ENCODE peak calls at places on chromosomes 6 and 20, in six cellular contexts. K is body of pancreas; I is pancreas; S is lung; P is spleen; Y is CD8-positive, alpha-beta T cell. Z is an unnamed sample.

GRCh38 chr6:166534658-166535406 is 51.6 kb downstream of the RAMACL start:
- DNase-seq in K (no peak), Y (no peak), S (no peak), I (no peak), P (no peak), Z (no peak)

GRCh38 chr6:39093167-39093708 is 21.7 kb downstream of the SAYSD1 start:
- DNase-seq in Y (no peak), I (no peak), K (no peak), S (no peak), P (no peak), Z (no peak)

GRCh38 chr6:73564578-73565345 is 43.9 kb upstream of the EEF1A1 start:
- DNase-seq in Y (no peak), I (no peak), S (no peak), K (no peak), P (no peak), Z (no peak)

GRCh38 chr6:14502551-14502950 is 385.0 kb downstream of the CD83 start:
- DNase-seq in K (no peak), S (no peak), I (no peak), P (no peak), Y (no peak), Z (peak; percentile 22)

GRCh38 chr20:20215976-20216727 is 151.8 kb upstream of the INSM1 start:
- DNase-seq in K (peak; percentile 20), I (no peak), P (no peak), S (no peak), Y (peak; percentile 31), Z (no peak)

GRCh38 chr6:127634178-127634577 is 57.2 kb downstream of the C6orf58 start:
- DNase-seq in K (no peak), S (no peak), I (no peak), P (no peak), Y (no peak), Z (no peak)

GRCh38 chr20:8523684-8524083 is 391.6 kb downstream of the PLCB1 start:
- DNase-seq in S (no peak), I (no peak), P (no peak), Y (no peak), K (no peak), Z (no peak)

GRCh38 chr6:104201557-104201956 is 658.2 kb downstream of the HACE1 start:
- DNase-seq in K (no peak), I (no peak), P (no peak), Y (no peak), S (no peak), Z (no peak)

GRCh38 chr20:41696428-41696827 is 78.3 kb upstream of the CHD6 start:
- DNase-seq in P (no peak), K (no peak), Y (no peak), I (no peak), S (no peak), Z (no peak)

GRCh38 chr20:10074513-10074912 is 39.7 kb downstream of the ANKEF1 start:
- DNase-seq in Y (no peak), P (no peak), I (no peak), K (no peak), S (no peak), Z (peak; percentile 80)

GRCh38 chr6:99609839-99610489 is 3.3 kb downstream of the PRDM13 start:
- DNase-seq in K (no peak), P (no peak), S (no peak), Y (no peak), I (no peak), Z (no peak)

GRCh38 chr20:17898548-17898994 is 70.0 kb downstream of the SNX5 start:
- DNase-seq in Y (peak; percentile 66), I (peak; percentile 74), S (peak; percentile 74), K (peak; percentile 86), P (peak; percentile 88), Z (peak; percentile 26)

GRCh38 chr6:144377586-144377985 is 92.5 kb downstream of the UTRN start:
- DNase-seq in I (no peak), P (no peak), S (no peak), Y (no peak), K (no peak), Z (peak; percentile 17)

GRCh38 chr6:158772851-158773371 is 46.3 kb downstream of the EZR start:
- DNase-seq in I (no peak), S (no peak), Y (no peak), K (no peak), P (no peak), Z (no peak)

GRCh38 chr20:25059866-25060465 is 2.0 kb upstream of the ACSS1 start:
- DNase-seq in K (no peak), Y (no peak), S (no peak), P (peak; percentile 75), I (peak; percentile 52), Z (no peak)

GRCh38 chr6:111984081-111984480 is 69.8 kb upstream of the CCN6 start:
- DNase-seq in K (no peak), I (no peak), Y (no peak), S (no peak), P (no peak), Z (no peak)

GRCh38 chr6:133254552-133255228 is 13.5 kb downstream of the EYA4 start:
- DNase-seq in S (no peak), K (no peak), P (no peak), I (no peak), Y (no peak), Z (no peak)

GRCh38 chr6:30493643-30494250 is 4.4 kb downstream of the HLA-E start:
- DNase-seq in S (no peak), P (peak; percentile 83), Y (peak; percentile 47), I (no peak), K (no peak), Z (no peak)

GRCh38 chr20:49597825-49598395 is 30.0 kb upstream of the PTGIS start:
- DNase-seq in S (no peak), I (no peak), P (no peak), Y (no peak), K (no peak), Z (no peak)

GRCh38 chr6:35607517-35608233 is 81.0 kb downstream of the FKBP5 start:
- DNase-seq in K (no peak), P (no peak), S (no peak), I (no peak), Y (no peak), Z (no peak)

GRCh38 chr6:36769676-36770499 is 69.4 kb downstream of the CPNE5 start:
- DNase-seq in K (no peak), Y (peak; percentile 25), S (peak; percentile 52), I (no peak), P (peak; percentile 87), Z (peak; percentile 67)

GRCh38 chr6:126824226-126824625 is 294.2 kb upstream of the RSPO3 start:
- DNase-seq in S (no peak), I (no peak), P (no peak), K (no peak), Y (no peak), Z (no peak)

GRCh38 chr20:31968299-31969126 is 562 bp downstream of the XKR7 start:
- DNase-seq in P (peak; percentile 92), I (peak; percentile 89), K (peak; percentile 73), S (peak; percentile 57), Y (peak; percentile 82), Z (peak; percentile 54)

GRCh38 chr20:45833883-45834796 is 541 bp downstream of the SNX21 start:
- DNase-seq in K (peak; percentile 74), S (peak; percentile 63), Y (peak; percentile 37), I (peak; percentile 83), P (peak; percentile 90), Z (peak; percentile 78)

GRCh38 chr6:71346034-71346680 is 57.5 kb downstream of the OGFRL1 start:
- DNase-seq in S (no peak), K (no peak), I (no peak), Y (no peak), P (no peak), Z (no peak)

GRCh38 chr6:17729223-17730077 is 22.7 kb upstream of the NUP153 start:
- DNase-seq in Y (no peak), K (no peak), S (no peak), P (no peak), I (no peak), Z (no peak)

GRCh38 chr6:15131234-15132195 is 114.4 kb upstream of the JARID2 start:
- DNase-seq in I (no peak), P (no peak), S (no peak), Y (no peak), K (no peak), Z (no peak)

GRCh38 chr20:17479041-17479657 is 52.0 kb downstream of the BFSP1 start:
- DNase-seq in S (no peak), I (no peak), K (no peak), Y (no peak), P (no peak), Z (no peak)

GRCh38 chr6:127267742-127268588 is 1.3 kb downstream of the RNF146 start:
- DNase-seq in P (no peak), Y (no peak), I (no peak), S (no peak), K (no peak), Z (no peak)

GRCh38 chr20:62026564-62026856 is 39.2 kb downstream of the TAF4 start:
- DNase-seq in Y (no peak), P (no peak), I (no peak), K (no peak), S (no peak), Z (no peak)

GRCh38 chr6:37083243-37084138 is 78.0 kb downstream of the FGD2 start:
- DNase-seq in P (peak; percentile 86), K (peak; percentile 70), Y (no peak), I (no peak), S (peak; percentile 82), Z (no peak)

GRCh38 chr6:47476794-47477496 is 644 bp upstream of the CD2AP start:
- DNase-seq in K (no peak), I (no peak), S (no peak), P (no peak), Y (no peak), Z (no peak)

GRCh38 chr20:11108102-11108842 is 434.5 kb upstream of the JAG1 start:
- DNase-seq in Y (no peak), S (no peak), P (no peak), I (no peak), K (no peak), Z (peak; percentile 28)

GRCh38 chr6:22891930-22892329 is 322.6 kb downstream of the HDGFL1 start:
- DNase-seq in I (no peak), Y (no peak), P (no peak), S (no peak), K (no peak), Z (no peak)
- H3K9me3 ChIP-seq in I (no peaks in the 10 kb centered on the region), Y (no peaks in the 10 kb centered on the region), P (no peaks in the 10 kb centered on the region), S (no peaks in the 10 kb centered on the region), K (no peaks in the 10 kb centered on the region), Z (no peaks in the 10 kb centered on the region)

GRCh38 chr20:53579581-53580375 is 13.9 kb downstream of the ZNF217 start:
- DNase-seq in S (no peak), I (no peak), P (no peak), K (peak; percentile 28), Y (peak; percentile 29), Z (peak; percentile 62)
- H3K4me3 ChIP-seq in S (no peak overlapping the region), I (no peak overlapping the region), P (peak overlapping the region; percentile 32), K (no peak overlapping the region), Y (peak overlapping the region; percentile 50), Z (peak overlapping the region; percentile 53)

GRCh38 chr6:33912177-33912576 is 108.4 kb upstream of the MLN start:
- DNase-seq in I (no peak), S (no peak), Y (no peak), K (no peak), P (no peak), Z (no peak)
- H3K27me3 ChIP-seq in I (no peaks in the 10 kb centered on the region), S (no peaks in the 10 kb centered on the region), Y (no peaks in the 10 kb centered on the region), K (no peaks in the 10 kb centered on the region), P (no peaks in the 10 kb centered on the region), Z (no peaks in the 10 kb centered on the region)

DNA sequence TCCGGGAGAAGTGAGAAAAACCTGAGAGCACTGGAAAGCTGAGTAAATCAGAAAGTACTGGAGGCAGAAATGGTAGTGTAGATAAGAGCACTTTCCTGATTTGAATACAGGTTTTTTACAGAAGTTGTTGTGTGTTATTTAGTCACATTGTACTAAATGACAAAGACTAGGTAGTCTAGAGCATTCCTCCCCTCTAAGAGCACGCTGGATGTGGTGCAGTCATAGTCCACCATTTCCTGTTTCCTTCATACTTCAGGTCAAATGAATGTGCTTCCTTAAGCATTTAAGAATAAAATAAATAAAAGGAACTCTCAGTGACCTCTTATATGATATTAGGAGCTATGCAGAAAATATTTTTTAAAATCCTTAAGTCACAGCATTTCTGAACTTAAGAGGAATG is 53.2 kb upstream of the TMEM30A start:
- DNase-seq in K (no peak), S (no peak), P (no peak), Y (no peak), I (no peak), Z (no peak)
- H3K9me3 ChIP-seq in K (no peaks in the 10 kb centered on the region), S (no peaks in the 10 kb centered on the region), P (no peaks in the 10 kb centered on the region), Y (no peaks in the 10 kb centered on the region), I (no peaks in the 10 kb centered on the region), Z (no peaks in the 10 kb centered on the region)

Z was measured in MG63.